ENCODE peak calls at places on chromosomes 5 and 9, in nine cellular contexts. E, F, C, H, S, K, Z, L and R are unnamed samples.

GRCh38 chr9:97954550-97954989 is 16.6 kb upstream of the HEMGN start:
- DNase-seq in E (peak; percentile 48), F (no peak), C (no peak), H (peak; percentile 8), S (no peak), K (peak; percentile 70), Z (peak; percentile 17), L (peak; percentile 55), R (no peak)

GRCh38 chr9:34522971-34523797 is at the start of gene ENHO:
- DNase-seq in E (peak; percentile 92), F (peak; percentile 89), C (peak; percentile 90), H (peak; percentile 71), S (peak; percentile 93), K (peak; percentile 83), Z (peak; percentile 82), L (peak; percentile 90), R (peak; percentile 93)

GRCh38 chr5:121968910-121969607 is 7.3 kb downstream of the SRFBP1 start:
- DNase-seq in E (no peak), F (no peak), C (no peak), H (no peak), S (no peak), K (peak; percentile 73), Z (no peak), L (no peak), R (no peak)

GRCh38 chr9:126228111-126228778 is 98.4 kb upstream of the MVB12B start:
- DNase-seq in E (no peak), F (no peak), C (no peak), H (no peak), S (no peak), K (no peak), Z (no peak), L (no peak), R (no peak)

GRCh38 chr5:66223637-66224036 is 79.5 kb downstream of the SREK1 start:
- DNase-seq in E (no peak), F (no peak), C (no peak), H (peak; percentile 33), S (peak; percentile 49), K (peak; percentile 29), Z (no peak), L (no peak), R (no peak)

GRCh38 chr5:158751961-158752655 is 347.6 kb downstream of the EBF1 start:
- DNase-seq in E (no peak), F (no peak), C (no peak), H (no peak), S (no peak), K (no peak), Z (no peak), L (no peak), R (no peak)

GRCh38 chr9:117750401-117750800 is 46.2 kb downstream of the TLR4 start:
- DNase-seq in E (no peak), F (no peak), C (no peak), H (no peak), S (no peak), K (no peak), Z (no peak), L (no peak), R (no peak)

GRCh38 chr5:80937591-80937990 is 22.6 kb upstream of the RASGRF2 start:
- DNase-seq in E (no peak), F (no peak), C (no peak), H (no peak), S (no peak), K (peak; percentile 17), Z (no peak), L (no peak), R (no peak)

GRCh38 chr5:65742565-65743231 is 20.7 kb downstream of the NLN start:
- DNase-seq in E (no peak), F (no peak), C (no peak), H (no peak), S (no peak), K (peak; percentile 60), Z (no peak), L (no peak), R (no peak)

GRCh38 chr5:157148734-157149615 is 6.3 kb upstream of the MED7 start:
- DNase-seq in E (peak; percentile 72), F (no peak), C (peak; percentile 48), H (peak; percentile 92), S (peak; percentile 39), K (peak; percentile 71), Z (peak; percentile 21), L (peak; percentile 69), R (no peak)

GRCh38 chr9:110213413-110214044 is 5.6 kb upstream of the C9orf152 start:
- DNase-seq in E (no peak), F (no peak), C (no peak), H (no peak), S (no peak), K (no peak), Z (no peak), L (peak; percentile 80), R (no peak)

GRCh38 chr5:107361945-107362344 is 308.8 kb downstream of the EFNA5 start:
- DNase-seq in E (no peak), F (no peak), C (no peak), H (peak; percentile 67), S (no peak), K (peak; percentile 72), Z (no peak), L (no peak), R (peak; percentile 77)

GRCh38 chr5:139138109-139138508 is 60.1 kb downstream of the SIL1 start:
- DNase-seq in E (no peak), F (no peak), C (no peak), H (no peak), S (no peak), K (no peak), Z (no peak), L (no peak), R (no peak)

DNA sequence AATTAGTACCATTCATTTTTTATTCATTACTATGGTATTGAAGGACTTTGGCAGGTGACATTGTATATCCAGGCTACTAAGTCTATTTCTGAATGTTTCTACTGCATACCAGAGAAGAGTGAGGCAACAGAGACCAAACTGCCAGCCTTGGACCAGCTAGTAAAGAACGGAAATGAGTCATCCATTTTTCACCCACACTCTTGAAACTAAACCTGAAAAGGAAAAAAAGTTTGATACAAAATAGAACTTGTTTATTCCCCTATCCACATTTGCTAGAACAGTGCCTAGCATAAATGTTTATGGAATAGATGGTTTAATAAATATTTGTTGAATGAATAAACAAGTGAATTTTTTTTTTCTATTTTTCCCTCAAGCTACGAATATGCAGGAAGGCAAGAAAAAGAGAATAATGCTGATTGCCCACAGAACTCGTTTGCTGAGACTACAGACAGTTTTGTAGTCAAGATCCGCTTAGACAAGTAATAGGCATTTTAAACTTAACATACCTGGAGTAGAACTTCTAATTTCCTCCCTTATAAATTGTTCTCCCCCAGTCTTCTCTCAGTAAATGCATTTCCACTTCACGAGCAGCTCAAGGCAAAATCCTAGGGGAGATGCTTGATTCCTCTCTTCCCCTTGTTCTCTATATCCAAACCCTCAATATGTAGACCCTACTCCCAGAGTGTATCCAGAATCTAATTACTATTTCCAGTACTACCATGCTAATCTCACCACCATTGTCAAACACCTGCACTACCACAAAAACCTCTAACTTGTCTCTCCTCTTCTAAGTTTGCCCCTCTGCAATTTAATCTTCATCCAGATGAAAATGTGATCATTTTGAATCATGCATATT is 146.1 kb upstream of the RASA1 start:
- DNase-seq in E (peak; percentile 14), F (no peak), C (no peak), H (no peak), S (no peak), K (peak; percentile 46), Z (no peak), L (no peak), R (no peak)
- H3K4me1 ChIP-seq in E (peaks cover 9% of the 10 kb centered on the region), F (no peaks in the 10 kb centered on the region), C (no peaks in the 10 kb centered on the region), H (peaks cover 5% of the 10 kb centered on the region), S (no peaks in the 10 kb centered on the region), K (peaks cover 23% of the 10 kb centered on the region), Z (no peaks in the 10 kb centered on the region), L (peaks cover 16% of the 10 kb centered on the region), R (peaks cover 7% of the 10 kb centered on the region)

DNA sequence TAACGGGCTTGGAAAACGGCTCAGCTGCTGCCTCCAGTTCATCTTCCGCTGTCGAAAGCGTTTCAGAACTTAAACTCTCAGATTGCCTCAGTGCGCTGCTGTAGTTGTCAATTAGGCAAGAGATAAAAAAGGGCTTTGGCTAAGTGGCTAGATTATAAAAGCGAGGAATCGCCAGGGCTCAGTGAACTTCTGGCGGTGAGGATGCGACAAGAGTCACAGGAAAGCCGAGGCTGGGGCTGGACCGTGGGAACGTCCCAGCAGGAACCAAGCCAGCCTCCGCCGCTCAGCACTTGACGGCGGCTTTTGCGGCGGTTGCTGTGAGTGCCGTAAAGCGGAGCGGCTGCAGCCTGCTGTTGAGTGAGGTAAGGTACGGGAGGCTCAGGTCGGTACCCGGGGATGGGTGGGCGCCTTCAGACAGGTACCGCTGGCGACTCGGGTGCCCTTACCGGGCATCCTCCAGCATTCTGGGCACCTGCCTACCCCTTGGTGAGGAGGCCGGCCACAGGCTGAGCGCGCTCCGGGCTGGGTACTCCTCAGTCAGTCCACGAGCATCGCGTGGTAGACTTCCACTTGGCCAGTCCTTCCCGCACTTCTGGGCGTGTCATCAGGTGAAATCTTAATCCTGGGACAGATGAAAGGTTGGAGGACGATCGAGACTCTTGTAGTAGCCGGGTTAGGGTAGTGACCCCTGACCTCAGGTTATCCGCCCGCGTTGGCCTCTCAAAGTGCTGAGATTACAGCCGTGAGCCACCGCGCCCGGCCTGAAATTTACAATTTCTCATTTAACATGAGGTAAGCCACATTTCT is at the start of gene FKTN:
- DNase-seq in E (peak; percentile 91), F (peak; percentile 80), C (peak; percentile 93), H (peak; percentile 78), S (peak; percentile 89), K (peak; percentile 93), Z (peak; percentile 68), L (peak; percentile 90), R (peak; percentile 92)
- TF ChIP-seq POLR2A in E (peak; percentile 20), F (no peak), C (peak; percentile 40), H (no peak), S (no peak), K (peak; percentile 60), Z (no peak), L (no peak), R (no peak)

GRCh38 chr5:120778491-120779293 is 314.6 kb downstream of the PRR16 start:
- DNase-seq in E (no peak), F (no peak), C (no peak), H (no peak), S (no peak), K (no peak), Z (no peak), L (no peak), R (no peak)

DNA sequence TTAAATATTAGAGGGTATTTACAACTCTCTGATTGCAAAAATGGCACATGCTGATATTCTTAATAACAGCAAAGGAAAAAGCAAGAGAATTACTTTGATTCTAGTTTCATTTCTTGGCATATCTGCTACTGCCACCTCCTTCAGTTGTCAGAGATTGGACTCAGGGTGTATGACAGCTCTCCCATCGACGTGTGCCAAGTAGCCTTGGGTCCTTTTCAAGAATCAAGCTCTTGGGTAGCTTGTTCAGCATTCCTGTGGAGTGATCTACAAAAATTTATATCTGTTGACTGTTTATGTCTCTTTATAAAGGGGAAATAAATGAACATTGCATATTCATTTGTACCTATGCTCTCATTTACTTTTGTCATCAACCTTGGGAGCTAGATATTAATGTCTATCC is 315.6 kb downstream of the PRR16 start:
- DNase-seq in E (no peak), F (no peak), C (no peak), H (no peak), S (no peak), K (no peak), Z (no peak), L (no peak), R (no peak)
- H3K4me3 ChIP-seq in E (no peak overlapping the region), F (no peak overlapping the region), C (no peak overlapping the region), H (no peak overlapping the region), S (no peak overlapping the region), K (no peak overlapping the region), Z (no peak overlapping the region), L (no peak overlapping the region), R (no peak overlapping the region)

DNA sequence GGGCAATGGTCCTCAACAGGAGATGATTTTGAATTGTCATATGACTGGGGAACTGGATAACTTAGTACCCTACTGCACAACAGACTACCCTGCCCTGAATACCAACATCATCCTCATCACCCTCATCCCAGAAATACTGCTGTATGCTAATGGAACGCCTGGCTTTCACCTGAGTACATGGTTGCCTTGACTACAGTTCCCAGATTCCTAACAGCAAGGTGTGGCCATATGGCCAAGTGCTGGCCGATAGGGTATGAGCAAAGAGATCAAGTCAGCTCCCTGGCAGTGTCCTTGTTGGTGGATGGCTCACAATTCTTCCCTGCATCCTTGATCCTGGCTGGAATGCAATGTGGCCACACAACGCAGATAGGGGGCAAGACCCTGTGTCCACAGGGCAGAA is 31.2 kb upstream of the IRX2 start:
- DNase-seq in E (no peak), F (no peak), C (no peak), H (no peak), S (no peak), K (no peak), Z (no peak), L (no peak), R (no peak)
- H3K4me1 ChIP-seq in E (no peaks in the 10 kb centered on the region), F (no peaks in the 10 kb centered on the region), C (no peaks in the 10 kb centered on the region), H (no peaks in the 10 kb centered on the region), S (no peaks in the 10 kb centered on the region), K (no peaks in the 10 kb centered on the region), Z (peaks cover 10% of the 10 kb centered on the region), L (no peaks in the 10 kb centered on the region), R (no peaks in the 10 kb centered on the region)